ENCODE peak calls at places on chromosomes 11 and 22, in ten cellular contexts. Q, D, K, B, G, V, X, R, T and F are unnamed samples.

GRCh38 chr22:49514656-49515055 is 313.0 kb downstream of the BRD1 start:
- DNase-seq in V (no peak), K (no peak), D (no peak), B (no peak), X (no peak), R (no peak), T (no peak), Q (no peak), G (no peak), F (no peak)

GRCh38 chr11:117634756-117635593 is 162.0 kb downstream of the DSCAML1 start:
- DNase-seq in K (peak), G (no peak), T (no peak), B (no peak), X (peak), Q (no peak), V (no peak), R (no peak), D (no peak), F (no peak)

GRCh38 chr11:128763224-128763623 is 69.4 kb downstream of the FLI1 start:
- DNase-seq in D (no peak), G (peak), T (peak), K (no peak), X (no peak), Q (no peak), B (no peak), R (no peak), V (no peak), F (no peak)

GRCh38 chr11:45919806-45920530 is 2.3 kb upstream of the PEX16 start:
- DNase-seq in Q (no peak), K (no peak), V (peak), D (peak), G (no peak), B (no peak), X (no peak), T (no peak), R (peak), F (no peak)

GRCh38 chr11:87851234-87851633 is 324.0 kb downstream of the RAB38 start:
- DNase-seq in V (no peak), G (peak), R (no peak), K (no peak), Q (no peak), T (peak), X (no peak), D (no peak), B (no peak), F (no peak)

GRCh38 chr11:24828938-24829337 is 332.1 kb downstream of the LUZP2 start:
- DNase-seq in G (no peak), X (no peak), T (no peak), Q (no peak), V (peak), B (no peak), D (no peak), R (no peak), K (no peak), F (no peak)

GRCh38 chr22:27257987-27258386 is 543.6 kb downstream of the MN1 start:
- DNase-seq in V (no peak), D (no peak), B (no peak), T (no peak), X (no peak), G (no peak), R (no peak), K (no peak), Q (no peak), F (no peak)

GRCh38 chr11:20162824-20163777 is 2.8 kb upstream of the DBX1 start:
- DNase-seq in T (peak), B (no peak), R (peak), V (no peak), D (no peak), K (peak), G (peak), X (no peak), Q (no peak), F (no peak)

GRCh38 chr22:11627436-11627797 is 3900.6 kb upstream of the OR11H1 start:
- DNase-seq in T (no peak), G (no peak), Q (no peak), R (no peak), D (no peak), V (no peak), X (no peak), B (no peak), K (no peak), F (no peak)

GRCh38 chr11:120581317-120581716 is 69.8 kb downstream of the GRIK4 start:
- DNase-seq in V (no peak), D (no peak), K (no peak), B (no peak), R (no peak), Q (no peak), G (no peak), X (no peak), T (no peak), F (no peak)

GRCh38 chr11:118263694-118264567 is at the start of gene MPZL2:
- DNase-seq in Q (peak), R (peak), D (no peak), V (peak), G (no peak), T (no peak), K (peak), X (no peak), B (no peak), F (no peak)

GRCh38 chr11:113992459-113993105 is 17.7 kb downstream of the HTR3A start:
- DNase-seq in Q (no peak), B (no peak), T (no peak), G (no peak), V (no peak), K (no peak), D (no peak), X (no peak), R (no peak), F (no peak)

GRCh38 chr22:47125603-47126002 is 363.2 kb downstream of the TBC1D22A start:
- DNase-seq in B (peak), V (no peak), T (no peak), G (no peak), X (no peak), D (no peak), R (no peak), Q (no peak), K (no peak), F (no peak)

GRCh38 chr11:62687508-62688396 is 1.6 kb downstream of the LRRN4CL start:
- DNase-seq in Q (no peak), D (no peak), X (no peak), V (no peak), T (no peak), G (no peak), B (no peak), R (no peak), K (no peak), F (no peak)

GRCh38 chr22:19884954-19885751 is 30.5 kb upstream of the GNB1L start:
- DNase-seq in B (peak), T (no peak), D (no peak), Q (no peak), K (no peak), X (no peak), G (no peak), R (no peak), V (no peak), F (no peak)

GRCh38 chr11:66313321-66314185 is 3.3 kb downstream of the CD248 start:
- DNase-seq in K (peak), Q (no peak), T (peak), V (no peak), B (no peak), R (peak), X (no peak), D (no peak), G (peak), F (no peak)

GRCh38 chr22:38861927-38862326 is 10.1 kb downstream of the CBX6 start:
- DNase-seq in G (no peak), X (no peak), V (no peak), K (no peak), Q (no peak), B (peak), R (no peak), T (no peak), D (no peak), F (no peak)

GRCh38 chr11:113446112-113446511 is 29.1 kb downstream of the DRD2 start:
- DNase-seq in Q (no peak), D (no peak), X (no peak), K (no peak), R (no peak), G (peak), V (no peak), T (no peak), B (no peak), F (no peak)

GRCh38 chr11:24344222-24344621 is 152.6 kb upstream of the LUZP2 start:
- DNase-seq in T (no peak), V (no peak), X (no peak), Q (no peak), K (no peak), G (no peak), D (no peak), R (no peak), B (no peak), F (no peak)

GRCh38 chr11:36376315-36376887 is 80.3 kb downstream of the PRR5L start:
- DNase-seq in D (no peak), X (no peak), G (peak), R (peak), B (no peak), T (peak), K (peak), V (no peak), Q (peak), F (no peak)

GRCh38 chr11:118224512-118225180 is at the start of gene JAML:
- DNase-seq in X (peak), V (no peak), Q (no peak), T (no peak), B (no peak), K (no peak), G (no peak), D (no peak), R (no peak), F (no peak)

GRCh38 chr11:27532652-27533325 is 26.2 kb upstream of the LIN7C start:
- DNase-seq in K (no peak), Q (no peak), X (no peak), V (no peak), G (peak), T (peak), B (no peak), R (no peak), D (no peak), F (no peak)

GRCh38 chr22:35625763-35626162 is 8.6 kb upstream of the MB start:
- DNase-seq in T (no peak), B (no peak), G (no peak), R (no peak), X (no peak), Q (no peak), D (no peak), V (no peak), K (no peak), F (no peak)

GRCh38 chr22:17780116-17780740 is 6.0 kb upstream of the BID start:
- DNase-seq in K (no peak), R (no peak), D (no peak), X (no peak), V (no peak), Q (no peak), T (no peak), G (no peak), B (no peak), F (no peak)

GRCh38 chr11:116984186-116984585 is 114.0 kb downstream of the SIK3 start:
- DNase-seq in G (peak), K (no peak), B (no peak), D (no peak), Q (no peak), T (peak), X (no peak), R (no peak), V (no peak), F (no peak)

GRCh38 chr11:65538915-65539374 is 14.1 kb downstream of the SCYL1 start:
- DNase-seq in B (no peak), K (peak), R (no peak), Q (no peak), V (no peak), X (no peak), G (no peak), T (no peak), D (no peak), F (no peak)

GRCh38 chr22:36365020-36365411 is 22.8 kb downstream of the MYH9 start:
- DNase-seq in B (peak), K (peak), R (peak), T (peak), G (peak), V (no peak), Q (peak), X (no peak), D (no peak), F (peak)

GRCh38 chr11:128802358-128802981 is 64.6 kb downstream of the KCNJ1 start:
- DNase-seq in D (no peak), B (no peak), R (no peak), T (no peak), V (no peak), G (no peak), K (peak), X (no peak), Q (no peak), F (no peak)

GRCh38 chr22:38927033-38927789 is 30.2 kb upstream of the APOBEC3A start:
- DNase-seq in R (peak), Q (no peak), X (peak), G (peak), V (peak), B (peak), T (peak), K (peak), D (peak), F (peak)

GRCh38 chr11:62492586-62492985 is 54.0 kb downstream of the AHNAK start:
- DNase-seq in R (no peak), V (no peak), Q (no peak), B (no peak), X (no peak), G (no peak), K (no peak), T (no peak), D (no peak), F (no peak)